ENCODE peak calls at places on chromosome 1, in seven cellular contexts. Z is PC-3, E is psoas muscle, C is HepG2, F is kidney, N is uterus, K is Karpas-422. M is an unnamed sample.
A peak's percentile ranks its signal among the peaks of the same experiment; 100 is the strongest.

GRCh38 chr1:215766521-215766920 is 199.4 kb downstream of the KCTD3 start:
- DNase-seq in Z (no peak), E (no peak), C (no peak), F (no peak), N (no peak), K (no peak), M (no peak)

GRCh38 chr1:22763479-22764200 is 53.0 kb downstream of the EPHB2 start:
- DNase-seq in Z (no peak), E (no peak), C (no peak), F (no peak), N (no peak), K (no peak), M (no peak)

GRCh38 chr1:169160845-169161511 is 54.5 kb downstream of the ATP1B1 start:
- DNase-seq in Z (peak; percentile 74), E (no peak), C (peak; percentile 34), F (no peak), N (peak; percentile 82), K (no peak), M (no peak)

GRCh38 chr1:224175615-224176014 is 7.4 kb upstream of the DEGS1 start:
- DNase-seq in Z (no peak), E (peak; percentile 70), C (no peak), F (no peak), N (no peak), K (no peak), M (no peak)

GRCh38 chr1:64323054-64323453 is 119.6 kb downstream of the UBE2U start:
- DNase-seq in Z (peak; percentile 28), E (no peak), C (no peak), F (no peak), N (no peak), K (no peak), M (no peak)

GRCh38 chr1:22689505-22689904 is 21.1 kb upstream of the EPHB2 start:
- DNase-seq in Z (peak; percentile 96), E (no peak), C (peak; percentile 42), F (no peak), N (peak; percentile 22), K (no peak), M (peak; percentile 46)

GRCh38 chr1:121586369-121587229 is 401.8 kb downstream of the SRGAP2C start:
- DNase-seq in Z (peak; percentile 65), E (no peak), C (peak; percentile 97), F (peak; percentile 41), N (no peak), K (no peak), M (peak; percentile 28)

GRCh38 chr1:40239626-40240025 is 8.1 kb upstream of the TMCO2 start:
- DNase-seq in Z (no peak), E (no peak), C (no peak), F (no peak), N (no peak), K (no peak), M (no peak)

GRCh38 chr1:185450123-185450788 is 133.2 kb upstream of the IVNS1ABP start:
- DNase-seq in Z (no peak), E (no peak), C (no peak), F (no peak), N (no peak), K (no peak), M (peak; percentile 75)

GRCh38 chr1:173864179-173864867 is 3.5 kb downstream of the GAS5 start:
- DNase-seq in Z (no peak), E (no peak), C (no peak), F (no peak), N (no peak), K (no peak), M (no peak)
- H3K4me3 ChIP-seq in Z (peak overlapping the region; percentile 100), E (peak overlapping the region; percentile 0), C (no peak overlapping the region), F (no peak overlapping the region), N (no peak overlapping the region), K (no peak overlapping the region), M (no peak overlapping the region)

GRCh38 chr1:212413902-212414327 is 771 bp downstream of the PACC1 start:
- DNase-seq in Z (no peak), E (no peak), C (no peak), F (no peak), N (no peak), K (no peak), M (no peak)

GRCh38 chr1:212415107-212415841 is 588 bp upstream of the PACC1 start:
- DNase-seq in Z (no peak), E (no peak), C (no peak), F (no peak), N (no peak), K (no peak), M (no peak)

GRCh38 chr1:212410231-212410825 is 4.4 kb downstream of the PACC1 start:
- DNase-seq in Z (no peak), E (no peak), C (peak; percentile 11), F (no peak), N (no peak), K (no peak), M (peak; percentile 37)

GRCh38 chr1:212412374-212412773 is 2.3 kb downstream of the PACC1 start:
- DNase-seq in Z (no peak), E (no peak), C (no peak), F (no peak), N (no peak), K (no peak), M (no peak)

GRCh38 chr1:212414328-212415106 is at the start of gene PACC1:
- DNase-seq in Z (peak; percentile 98), E (peak; percentile 89), C (peak; percentile 89), F (peak; percentile 94), N (peak; percentile 85), K (peak; percentile 98), M (peak; percentile 84)
- H3K27ac ChIP-seq in Z (no peak within 1 kb of the TSS), E (peak within 1 kb of the TSS; percentile 31), C (no peak within 1 kb of the TSS), F (no peak within 1 kb of the TSS), N (peak within 1 kb of the TSS; percentile 11), K (peak within 1 kb of the TSS; percentile 75), M (peak within 1 kb of the TSS; percentile 5)

GRCh38 chr1:240572328-240572727 is 39.6 kb downstream of the GREM2 start:
- DNase-seq in Z (no peak), E (no peak), C (no peak), F (no peak), N (no peak), K (no peak), M (no peak)
- H3K4me1 ChIP-seq in Z (no peaks in the 10 kb centered on the region), E (no peaks in the 10 kb centered on the region), C (peaks cover 7% of the 10 kb centered on the region), F (no peaks in the 10 kb centered on the region), N (no peaks in the 10 kb centered on the region), K (no peaks in the 10 kb centered on the region), M (no peaks in the 10 kb centered on the region)

DNA sequence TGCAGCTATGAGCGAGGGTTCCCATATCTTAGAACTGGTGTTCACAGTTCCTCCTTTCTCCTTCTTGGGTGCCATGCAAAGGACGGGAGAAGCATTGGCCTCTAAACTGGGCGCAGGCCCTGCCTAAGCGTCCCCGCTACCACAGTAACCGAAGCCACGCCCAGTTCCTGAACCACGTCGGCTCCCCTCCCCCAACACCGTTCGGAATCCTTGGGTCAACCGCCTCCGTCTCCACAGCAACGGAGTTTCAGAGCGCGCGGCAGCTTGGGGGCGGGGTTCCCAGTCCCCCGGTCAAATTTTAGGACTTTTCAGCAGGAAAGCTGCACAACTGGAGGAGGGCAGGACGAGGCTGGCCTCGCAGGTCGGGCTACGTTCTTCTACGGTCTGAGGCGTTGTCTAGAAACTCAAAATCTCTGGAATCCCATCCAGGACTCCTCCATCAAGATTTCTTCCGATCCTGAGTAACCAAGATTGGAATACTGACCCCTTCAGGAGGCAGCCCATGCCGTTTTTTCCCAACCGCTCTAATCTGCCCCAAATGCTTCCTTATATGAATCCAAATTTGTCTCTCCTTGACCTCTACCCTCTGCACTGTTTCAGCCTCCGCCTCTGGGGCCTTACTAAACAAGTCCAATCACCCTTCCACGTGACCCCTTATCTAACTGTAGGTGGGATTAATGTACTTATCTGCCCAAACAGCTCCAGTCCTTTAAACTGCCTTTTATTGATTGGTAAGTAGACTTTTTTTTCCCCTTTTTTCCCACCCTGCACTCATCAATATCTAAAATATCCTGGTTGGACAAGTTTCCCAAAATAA is at the start of gene SPAG17:
- DNase-seq in Z (no peak), E (peak; percentile 58), C (no peak), F (peak; percentile 93), N (no peak), K (no peak), M (peak; percentile 57)
- H3K4me3 ChIP-seq in Z (no peak within 1 kb of the TSS), E (peak within 1 kb of the TSS; percentile 58), C (no peak within 1 kb of the TSS), F (peak within 1 kb of the TSS; percentile 71), N (peak within 1 kb of the TSS; percentile 17), K (no peak within 1 kb of the TSS), M (no peak within 1 kb of the TSS)

DNA sequence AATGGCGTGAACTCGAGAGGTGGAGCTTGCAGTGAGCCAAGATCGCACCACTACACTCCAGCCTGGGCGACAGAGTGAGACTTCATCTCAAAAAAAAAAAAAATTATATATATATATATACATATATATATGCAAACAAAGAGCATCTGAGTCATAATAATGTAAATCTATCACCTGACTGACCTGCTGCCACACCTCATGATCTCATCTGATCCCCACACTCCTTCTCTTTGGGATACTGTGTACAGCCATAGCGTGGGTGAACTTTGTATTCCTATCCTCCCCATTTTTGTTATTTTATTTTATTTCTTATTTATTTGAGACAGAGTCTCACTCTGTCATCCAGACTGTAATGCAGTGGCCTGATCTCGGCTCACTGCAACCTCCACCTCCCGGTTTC is 2.6 kb upstream of the HDAC1 start:
- DNase-seq in Z (peak; percentile 71), E (no peak), C (no peak), F (no peak), N (no peak), K (no peak), M (peak; percentile 55)
- H3K27ac ChIP-seq in Z (peak overlapping the region; percentile 81), E (no peak overlapping the region), C (no peak overlapping the region), F (no peak overlapping the region), N (no peak overlapping the region), K (no peak overlapping the region), M (no peak overlapping the region)

DNA sequence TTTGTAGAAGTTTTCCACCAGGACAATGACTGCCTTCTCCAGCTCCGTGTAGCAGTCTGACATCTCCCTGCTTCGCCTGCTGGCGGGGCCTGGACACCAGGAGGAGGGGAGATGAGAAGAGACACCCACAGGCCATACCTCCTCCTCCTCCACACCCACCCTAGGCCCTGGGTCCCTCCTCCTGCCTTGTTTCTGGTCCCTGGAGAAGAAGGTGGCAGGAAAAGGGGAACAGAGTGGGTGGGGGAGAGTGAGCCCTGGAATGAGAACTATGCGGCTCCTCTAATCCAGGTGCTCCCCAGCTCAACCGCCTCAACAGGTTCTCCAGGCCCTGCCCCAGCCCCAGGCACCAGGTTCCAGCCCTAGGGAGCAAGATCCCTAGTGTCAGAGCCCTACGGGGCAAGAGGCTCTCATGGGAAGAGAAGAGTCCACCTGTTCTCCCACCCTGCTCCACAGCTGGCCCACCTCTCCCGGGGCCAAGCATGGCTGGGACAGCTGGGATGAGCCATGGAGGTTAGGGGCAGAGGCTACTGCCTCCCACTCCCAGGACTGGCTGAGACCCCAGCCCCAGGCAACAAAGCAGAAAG is 4.8 kb downstream of the S100A16 start:
- DNase-seq in Z (peak; percentile 72), E (no peak), C (no peak), F (peak; percentile 69), N (no peak), K (no peak), M (peak; percentile 37)
- H3K4me1 ChIP-seq in Z (peaks cover 43% of the 10 kb centered on the region), E (peaks cover 23% of the 10 kb centered on the region), C (peaks cover 53% of the 10 kb centered on the region), F (peaks cover 19% of the 10 kb centered on the region), N (peaks cover 12% of the 10 kb centered on the region), K (peaks cover 4% of the 10 kb centered on the region), M (no peaks in the 10 kb centered on the region)

GRCh38 chr1:39016604-39017171 is 9.5 kb upstream of the NDUFS5 start:
- DNase-seq in Z (peak; percentile 39), E (no peak), C (peak; percentile 81), F (no peak), N (no peak), K (no peak), M (no peak)
- H3K4me3 ChIP-seq in Z (no peak overlapping the region), E (no peak overlapping the region), C (peak overlapping the region; percentile 33), F (no peak overlapping the region), N (no peak overlapping the region), K (no peak overlapping the region), M (no peak overlapping the region)